ENCODE peak calls at places on chromosome 3, in nine cellular contexts. K is right lobe of liver, O is cardiac fibroblast, X is IMR-90, D is GM13977, R is fibroblast of lung, C is A673, B is progenitor cell of endocrine pancreas, J is kidney. Y is an unnamed sample.

GRCh38 chr3:40631341-40631995 is 106.7 kb downstream of the ZNF621 start:
- DNase-seq in C (no peak), K (no peak), B (no peak), D (no peak), R (no peak), J (no peak), O (no peak), X (no peak), Y (no peak)

GRCh38 chr3:73603771-73604171 is 21.0 kb downstream of the PDZRN3 start:
- DNase-seq in X (peak), C (no peak), O (peak), J (no peak), B (no peak), R (peak), K (no peak), D (no peak), Y (no peak)

GRCh38 chr3:171965088-171965712 is 74.2 kb upstream of the FNDC3B start:
- DNase-seq in B (no peak), J (no peak), O (peak), R (no peak), D (no peak), X (no peak), C (no peak), K (no peak), Y (no peak)

GRCh38 chr3:126934991-126935390 is 47.9 kb upstream of the PLXNA1 start:
- DNase-seq in C (no peak), B (no peak), K (no peak), O (no peak), X (no peak), J (no peak), R (no peak), D (no peak), Y (no peak)

GRCh38 chr3:151697496-151697895 is 36.2 kb upstream of the AADACL2 start:
- DNase-seq in O (peak), X (no peak), C (peak), J (no peak), R (no peak), D (no peak), B (no peak), K (no peak), Y (no peak)

GRCh38 chr3:71035886-71036285 is 547.6 kb downstream of the FOXP1 start:
- DNase-seq in X (no peak), D (no peak), R (peak), K (no peak), J (no peak), B (no peak), O (no peak), C (no peak), Y (no peak)

GRCh38 chr3:69460034-69460433 is 74.1 kb upstream of the FRMD4B start:
- DNase-seq in D (no peak), C (no peak), X (no peak), K (no peak), R (no peak), J (no peak), B (no peak), O (no peak), Y (no peak)

GRCh38 chr3:190514163-190515153 is 573 bp downstream of the IL1RAP start:
- DNase-seq in K (peak), O (peak), R (peak), X (peak), B (no peak), C (peak), J (peak), D (peak), Y (peak)

GRCh38 chr3:193972816-193973215 is 163.1 kb upstream of the HES1 start:
- DNase-seq in J (no peak), R (peak), O (no peak), D (no peak), K (no peak), C (no peak), B (no peak), X (no peak), Y (no peak)

GRCh38 chr3:99910752-99911151 is 93.1 kb downstream of the CMSS1 start:
- DNase-seq in X (no peak), D (no peak), K (no peak), J (no peak), R (no peak), C (peak), O (no peak), B (no peak), Y (no peak)

GRCh38 chr3:179464296-179465092 is 13.2 kb upstream of the GNB4 start:
- DNase-seq in R (no peak), O (no peak), J (peak), C (no peak), D (no peak), X (no peak), B (no peak), K (no peak), Y (no peak)

GRCh38 chr3:23495507-23495906 is 292.4 kb downstream of the UBE2E2 start:
- DNase-seq in X (peak), K (no peak), C (no peak), O (peak), B (no peak), D (no peak), R (no peak), J (no peak), Y (no peak)

GRCh38 chr3:65439641-65440040 is 599.1 kb downstream of the MAGI1 start:
- DNase-seq in X (peak), B (peak), K (peak), C (peak), O (peak), R (peak), J (no peak), D (no peak), Y (no peak)

GRCh38 chr3:4571690-4572334 is 78.7 kb downstream of the ITPR1 start:
- DNase-seq in X (no peak), B (no peak), J (no peak), D (no peak), R (no peak), C (no peak), K (no peak), O (peak), Y (no peak)

GRCh38 chr3:192445768-192446644 is 281.3 kb downstream of the FGF12 start:
- DNase-seq in K (no peak), R (no peak), C (peak), O (peak), B (no peak), J (no peak), D (no peak), X (no peak), Y (no peak)

GRCh38 chr3:45026957-45027356 is 854 bp downstream of the CLEC3B start:
- DNase-seq in B (no peak), J (peak), C (no peak), D (no peak), R (peak), O (peak), K (no peak), X (peak), Y (no peak)

GRCh38 chr3:17032407-17033034 is 147.8 kb downstream of the PLCL2 start:
- DNase-seq in O (peak), X (peak), B (no peak), J (no peak), K (no peak), R (peak), C (peak), D (no peak), Y (no peak)

GRCh38 chr3:37990527-37990926 is at the start of gene VILL:
- DNase-seq in B (no peak), X (no peak), R (no peak), C (no peak), O (no peak), K (peak), D (no peak), J (peak), Y (no peak)
- TF ChIP-seq CTCF in B (no peak), X (no peak), R (no peak), C (no peak), O (no peak), K (no peak), D (no peak), J (no peak), Y (no peak)

GRCh38 chr3:8879347-8879944 is 83.8 kb downstream of the RAD18 start:
- DNase-seq in R (no peak), O (no peak), K (no peak), D (no peak), B (no peak), X (no peak), J (no peak), C (no peak), Y (no peak)
- TF ChIP-seq CTCF in R (no peak), O (no peak), K (no peak), D (no peak), B (no peak), X (no peak), J (no peak), C (no peak), Y (no peak)

GRCh38 chr3:15753056-15753710 is 44.6 kb downstream of the ANKRD28 start:
- DNase-seq in R (peak), J (no peak), C (no peak), B (no peak), D (no peak), O (no peak), K (peak), X (no peak), Y (no peak)

GRCh38 chr3:15756505-15756904 is 41.3 kb downstream of the ANKRD28 start:
- DNase-seq in X (no peak), R (no peak), C (no peak), J (no peak), K (no peak), O (no peak), D (no peak), B (no peak), Y (no peak)

GRCh38 chr3:15755181-15755580 is 42.6 kb downstream of the ANKRD28 start:
- DNase-seq in C (no peak), D (no peak), R (peak), B (no peak), J (no peak), O (no peak), K (no peak), X (peak), Y (no peak)

GRCh38 chr3:15755780-15756179 is 42.0 kb downstream of the ANKRD28 start:
- DNase-seq in K (no peak), D (no peak), X (no peak), R (no peak), O (no peak), B (no peak), J (no peak), C (no peak), Y (no peak)

GRCh38 chr3:15754047-15754446 is 43.7 kb downstream of the ANKRD28 start:
- DNase-seq in O (peak), B (no peak), D (no peak), J (no peak), C (peak), R (peak), X (peak), K (no peak), Y (no peak)
- TF ChIP-seq CTCF in O (no peak), B (no peak), D (no peak), J (no peak), C (no peak), R (no peak), X (no peak), K (no peak), Y (no peak)

GRCh38 chr3:189049458-189050231 is 122.1 kb upstream of the TPRG1 start:
- DNase-seq in D (no peak), O (peak), B (no peak), R (no peak), C (peak), X (no peak), K (no peak), J (no peak), Y (no peak)
- TF ChIP-seq CTCF in D (peak), O (peak), B (no peak), R (no peak), C (peak), X (no peak), K (no peak), J (no peak), Y (no peak)

GRCh38 chr3:183515968-183516851 is 39.3 kb downstream of the KLHL6 start:
- DNase-seq in B (no peak), O (no peak), D (peak), R (no peak), K (peak), X (no peak), J (no peak), C (no peak), Y (no peak)
- TF ChIP-seq CTCF in B (no peak), O (no peak), D (peak), R (no peak), K (no peak), X (no peak), J (no peak), C (peak), Y (no peak)

GRCh38 chr3:57093489-57093888 is 33.0 kb downstream of the SPATA12 start:
- DNase-seq in C (no peak), J (no peak), B (no peak), R (no peak), X (no peak), D (no peak), O (no peak), K (no peak), Y (no peak)
- TF ChIP-seq CTCF in C (no peak), J (no peak), B (no peak), R (no peak), X (no peak), D (peak), O (no peak), K (no peak), Y (no peak)

DNA sequence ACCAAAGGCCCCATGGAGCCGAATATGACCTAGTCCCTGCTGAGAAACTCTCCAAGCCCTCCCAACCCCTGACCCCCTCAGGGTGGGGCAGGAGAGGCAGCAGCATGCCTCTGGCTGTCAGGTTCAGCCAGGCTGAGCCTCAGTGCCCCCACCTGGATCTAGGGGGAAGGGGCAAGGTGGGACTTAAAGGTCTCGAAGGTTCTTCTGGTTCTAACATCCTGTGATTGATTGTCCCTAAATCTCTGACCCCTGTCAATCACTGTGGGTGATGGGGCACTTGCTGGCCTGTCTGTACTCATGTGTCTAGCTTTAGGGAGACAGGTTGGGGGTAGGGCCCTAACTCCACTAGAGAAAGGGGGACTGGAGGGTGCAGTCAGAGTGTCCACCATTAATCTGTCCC is 13.8 kb downstream of the NBEAL2 start:
- DNase-seq in C (no peak), D (no peak), J (peak), X (no peak), K (no peak), B (no peak), O (no peak), R (no peak), Y (no peak)
- TF ChIP-seq CTCF in C (no peak), D (no peak), J (no peak), X (no peak), K (no peak), B (no peak), O (no peak), R (no peak), Y (no peak)

DNA sequence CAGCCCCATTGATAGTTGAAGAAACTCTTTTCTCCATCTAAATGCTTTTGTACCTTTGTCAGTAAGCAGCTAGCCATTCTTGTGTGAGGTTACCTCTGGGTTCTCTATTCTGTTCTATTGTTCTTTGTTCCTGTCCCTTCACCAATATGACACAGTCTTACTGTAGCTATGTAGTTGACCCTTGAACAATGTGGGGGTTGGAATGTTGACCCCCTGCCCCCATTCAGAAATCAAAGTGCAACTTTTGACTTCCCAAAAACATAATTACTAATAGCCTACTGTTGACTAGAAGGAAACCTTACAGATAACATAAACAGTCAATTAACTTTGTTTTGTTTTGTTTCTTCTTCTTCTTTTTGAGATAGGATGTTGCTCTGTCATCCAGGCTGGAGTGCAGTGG is 18.7 kb downstream of the KLHL18 start:
- DNase-seq in O (no peak), K (no peak), X (no peak), R (no peak), D (no peak), C (no peak), B (no peak), J (no peak), Y (no peak)
- TF ChIP-seq CTCF in O (no peak), K (no peak), X (no peak), R (no peak), D (no peak), C (no peak), B (no peak), J (no peak), Y (no peak)